ENCODE peak calls at places on chromosomes 5 and 9, in ten cellular contexts. W is IMR-90; L is hepatocyte; Q is CD4-positive, alpha-beta memory T cell; J is psoas muscle; B is heart right ventricle; D is GM23248; U is breast epithelium; H is H7; Y is cardiac muscle cell. E is an unnamed sample.

GRCh38 chr9:133375116-133375723 is 640 bp downstream of the SURF4 start:
- DNase-seq in U (no peak), Y (peak; percentile 41), B (no peak), W (peak; percentile 46), Q (peak; percentile 44), J (peak; percentile 57), D (peak; percentile 77), L (peak; percentile 82), H (peak; percentile 87), E (no peak)

GRCh38 chr9:16257604-16258003 is 612.9 kb downstream of the BNC2 start:
- DNase-seq in H (peak; percentile 43), L (no peak), W (no peak), J (no peak), U (no peak), Y (no peak), Q (no peak), D (peak; percentile 49), B (no peak), E (no peak)

GRCh38 chr5:149584106-149584505 is 2.8 kb downstream of the ARHGEF37 start:
- DNase-seq in U (no peak), H (no peak), Q (no peak), W (no peak), J (no peak), L (no peak), B (no peak), D (no peak), Y (no peak), E (no peak)

GRCh38 chr5:1737790-1738405 is 61.7 kb downstream of the MRPL36 start:
- DNase-seq in Y (peak; percentile 54), J (no peak), U (no peak), B (no peak), W (peak; percentile 13), L (no peak), Q (no peak), D (peak; percentile 41), H (peak; percentile 88), E (no peak)

GRCh38 chr5:6675784-6676499 is 37.3 kb upstream of the TENT4A start:
- DNase-seq in H (no peak), U (no peak), Y (no peak), L (no peak), B (no peak), W (no peak), J (no peak), Q (no peak), D (no peak), E (no peak)

GRCh38 chr5:124056326-124057160 is 544.6 kb downstream of the CSNK1G3 start:
- DNase-seq in J (no peak), H (no peak), W (no peak), B (no peak), U (no peak), D (no peak), L (no peak), Q (no peak), Y (peak; percentile 7), E (no peak)

GRCh38 chr9:81879501-81879916 is 48.7 kb upstream of the SPATA31D4 start:
- DNase-seq in Q (no peak), H (no peak), Y (no peak), W (peak; percentile 46), B (no peak), U (no peak), D (peak; percentile 35), J (no peak), L (peak; percentile 38), E (no peak)

GRCh38 chr5:23482642-23483041 is 24.8 kb upstream of the PRDM9 start:
- DNase-seq in Q (no peak), D (no peak), L (no peak), U (no peak), H (no peak), B (no peak), W (no peak), J (no peak), Y (no peak), E (no peak)

GRCh38 chr9:136437430-136437829 is 2.2 kb downstream of the INPP5E start:
- DNase-seq in Q (no peak), U (no peak), W (peak; percentile 34), L (no peak), B (no peak), D (peak; percentile 69), J (no peak), H (no peak), Y (no peak), E (no peak)

GRCh38 chr9:122975196-122975595 is 34.4 kb downstream of the RABGAP1 start:
- DNase-seq in L (no peak), B (no peak), Y (no peak), J (no peak), U (no peak), Q (no peak), H (no peak), D (no peak), W (no peak), E (no peak)

GRCh38 chr5:15938186-15938585 is 241.4 kb downstream of the MARCHF11 start:
- DNase-seq in Y (no peak), W (peak; percentile 13), U (no peak), H (no peak), J (no peak), Q (no peak), B (no peak), L (no peak), D (no peak), E (no peak)

GRCh38 chr9:94167376-94167775 is 83.1 kb downstream of the PTPDC1 start:
- DNase-seq in J (no peak), Q (no peak), B (no peak), Y (no peak), W (no peak), D (no peak), U (no peak), H (no peak), L (no peak), E (no peak)

GRCh38 chr9:28379082-28379481 is 805.8 kb upstream of the C9orf72 start:
- DNase-seq in Q (no peak), W (no peak), D (no peak), J (no peak), B (no peak), H (no peak), L (no peak), U (no peak), Y (no peak), E (no peak)

GRCh38 chr9:99052849-99053715 is 51.8 kb upstream of the TGFBR1 start:
- DNase-seq in L (no peak), H (no peak), D (no peak), B (no peak), Y (no peak), W (no peak), J (no peak), Q (no peak), U (no peak), E (no peak)

GRCh38 chr5:88275574-88275973 is 6.9 kb upstream of the TMEM161B start:
- DNase-seq in L (no peak), Y (no peak), U (no peak), Q (no peak), J (no peak), W (no peak), D (no peak), H (no peak), B (no peak), E (no peak)

GRCh38 chr9:134707031-134707680 is 65.6 kb downstream of the COL5A1 start:
- DNase-seq in U (peak; percentile 29), J (peak; percentile 84), D (peak; percentile 64), L (peak; percentile 92), H (no peak), Y (peak; percentile 93), Q (no peak), W (peak; percentile 88), B (peak; percentile 83), E (no peak)

GRCh38 chr9:134619983-134620612 is 21.5 kb upstream of the COL5A1 start:
- DNase-seq in H (peak; percentile 31), B (no peak), D (no peak), J (no peak), Y (no peak), U (no peak), Q (no peak), L (no peak), W (no peak), E (no peak)

DNA sequence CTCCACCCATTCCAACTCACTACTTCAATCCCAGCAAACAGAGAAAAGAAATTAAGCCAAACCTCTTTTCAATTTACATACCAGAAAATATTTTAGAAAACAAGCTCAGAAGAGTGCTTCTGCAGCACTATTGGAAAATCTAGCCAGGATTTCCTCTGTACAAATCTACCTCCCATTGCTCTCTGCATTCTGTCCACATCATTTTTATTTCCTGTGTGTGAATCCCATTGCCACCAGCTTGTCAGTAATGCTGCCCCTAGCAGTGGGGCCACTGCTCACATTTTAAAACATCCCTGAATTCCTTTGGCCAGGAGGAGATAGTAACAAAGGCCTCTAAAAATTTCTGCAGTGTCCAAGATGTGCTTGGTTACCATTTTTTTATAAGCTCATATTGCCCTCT is 232.5 kb downstream of the ARRDC3 start:
- DNase-seq in D (no peak), Q (no peak), H (no peak), J (no peak), U (no peak), L (no peak), W (no peak), Y (no peak), B (no peak), E (no peak)
- H3K36me3 ChIP-seq in D (no peaks in the 10 kb centered on the region), Q (no peaks in the 10 kb centered on the region), H (no peaks in the 10 kb centered on the region), J (no peaks in the 10 kb centered on the region), U (no peaks in the 10 kb centered on the region), L (no peaks in the 10 kb centered on the region), W (no peaks in the 10 kb centered on the region), Y (no peaks in the 10 kb centered on the region), B (no peaks in the 10 kb centered on the region), E (no peaks in the 10 kb centered on the region)

GRCh38 chr5:73501406-73501805 is 3.2 kb downstream of the BTF3 start:
- DNase-seq in H (no peak), D (no peak), B (no peak), L (no peak), J (no peak), Q (no peak), U (no peak), Y (no peak), W (no peak), E (no peak)
- H3K36me3 ChIP-seq in H (peaks cover 26% of the 10 kb centered on the region), D (peaks cover 64% of the 10 kb centered on the region), B (peaks cover 37% of the 10 kb centered on the region), L (no peaks in the 10 kb centered on the region), J (peaks cover 70% of the 10 kb centered on the region), Q (peaks cover 40% of the 10 kb centered on the region), U (no peaks in the 10 kb centered on the region), Y (peaks cover 32% of the 10 kb centered on the region), W (peaks cover 15% of the 10 kb centered on the region), E (peaks cover 32% of the 10 kb centered on the region)

DNA sequence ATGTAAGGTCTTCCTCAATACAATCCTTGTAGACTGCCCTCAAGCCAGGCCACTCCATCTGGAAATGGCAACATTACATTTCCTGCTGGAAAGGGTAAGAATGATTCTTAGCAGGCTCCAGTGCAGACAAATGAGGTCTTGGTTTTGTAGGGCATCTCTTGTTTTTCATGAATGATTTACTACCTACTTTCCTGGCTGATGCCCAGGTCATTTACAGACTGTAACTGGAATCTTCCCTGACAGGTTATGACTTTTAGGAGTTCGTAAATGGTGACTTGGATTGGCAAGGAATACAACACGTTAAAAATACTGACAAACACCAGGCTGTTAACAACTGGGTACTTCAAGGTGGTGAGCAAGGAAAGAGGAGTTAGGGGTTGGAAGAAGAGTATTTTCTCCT is 510.5 kb upstream of the TNC start:
- DNase-seq in D (no peak), J (no peak), H (no peak), B (no peak), Q (no peak), Y (no peak), L (no peak), W (no peak), U (no peak), E (no peak)
- H3K36me3 ChIP-seq in D (no peaks in the 10 kb centered on the region), J (no peaks in the 10 kb centered on the region), H (no peaks in the 10 kb centered on the region), B (no peaks in the 10 kb centered on the region), Q (no peaks in the 10 kb centered on the region), Y (no peaks in the 10 kb centered on the region), L (no peaks in the 10 kb centered on the region), W (no peaks in the 10 kb centered on the region), U (no peaks in the 10 kb centered on the region), E (no peaks in the 10 kb centered on the region)

GRCh38 chr5:50824109-50824508 is 157.7 kb downstream of the PARP8 start:
- DNase-seq in Q (no peak), B (no peak), L (no peak), H (no peak), Y (no peak), D (no peak), J (no peak), U (no peak), W (no peak), E (no peak)

GRCh38 chr5:50823568-50823967 is 157.1 kb downstream of the PARP8 start:
- DNase-seq in U (no peak), B (no peak), J (no peak), Q (no peak), D (no peak), W (no peak), Y (no peak), L (no peak), H (no peak), E (no peak)
- H3K36me3 ChIP-seq in U (no peaks in the 10 kb centered on the region), B (no peaks in the 10 kb centered on the region), J (no peaks in the 10 kb centered on the region), Q (peaks cover 51% of the 10 kb centered on the region), D (peaks cover 3% of the 10 kb centered on the region), W (peaks cover 1% of the 10 kb centered on the region), Y (peaks cover 10% of the 10 kb centered on the region), L (no peaks in the 10 kb centered on the region), H (peaks cover 2% of the 10 kb centered on the region), E (peaks cover 54% of the 10 kb centered on the region)